ENCODE peak calls at places on chromosomes 13 and 19, in four cellular contexts. One of them, this sample, is unnamed.

GRCh38 chr19:13164370-13165090 is 14.3 kb downstream of the IER2 start:
- DNase-seq in progenitor cell of endocrine pancreas: peak
- DNase-seq in stimulated activated CD8-positive, alpha-beta memory T cell treated with anti-CD3 and anti-CD28 coated beads, Interleukin-12 subunit alpha, Interleukin-12 subunit beta, amount 100 ng/mL, for 4 hours: no peak
- DNase-seq in effector CD4-positive, alpha-beta T cell: peak
- DNase-seq in this sample: peak

GRCh38 chr19:22935151-22935550 is 67.8 kb downstream of the ZNF728 start:
- DNase-seq in progenitor cell of endocrine pancreas: no peak
- DNase-seq in stimulated activated CD8-positive, alpha-beta memory T cell treated with anti-CD3 and anti-CD28 coated beads, Interleukin-12 subunit alpha, Interleukin-12 subunit beta, amount 100 ng/mL, for 4 hours: no peak
- DNase-seq in effector CD4-positive, alpha-beta T cell: no peak
- DNase-seq in this sample: no peak

GRCh38 chr19:11378319-11379189 is 4.1 kb downstream of the SWSAP1 start:
- DNase-seq in progenitor cell of endocrine pancreas: peak
- DNase-seq in stimulated activated CD8-positive, alpha-beta memory T cell treated with anti-CD3 and anti-CD28 coated beads, Interleukin-12 subunit alpha, Interleukin-12 subunit beta, amount 100 ng/mL, for 4 hours: no peak
- DNase-seq in effector CD4-positive, alpha-beta T cell: no peak
- DNase-seq in this sample: peak

GRCh38 chr13:109088101-109088500 is 458.7 kb downstream of the MYO16 start:
- DNase-seq in progenitor cell of endocrine pancreas: no peak
- DNase-seq in stimulated activated CD8-positive, alpha-beta memory T cell treated with anti-CD3 and anti-CD28 coated beads, Interleukin-12 subunit alpha, Interleukin-12 subunit beta, amount 100 ng/mL, for 4 hours: no peak
- DNase-seq in effector CD4-positive, alpha-beta T cell: no peak
- DNase-seq in this sample: no peak

GRCh38 chr19:15262011-15262410 is 29.8 kb upstream of the EPHX3 start:
- DNase-seq in progenitor cell of endocrine pancreas: no peak
- DNase-seq in stimulated activated CD8-positive, alpha-beta memory T cell treated with anti-CD3 and anti-CD28 coated beads, Interleukin-12 subunit alpha, Interleukin-12 subunit beta, amount 100 ng/mL, for 4 hours: no peak
- DNase-seq in effector CD4-positive, alpha-beta T cell: no peak
- DNase-seq in this sample: no peak

GRCh38 chr13:37226966-37227365 is 121.5 kb upstream of the CSNK1A1L start:
- DNase-seq in progenitor cell of endocrine pancreas: no peak
- DNase-seq in stimulated activated CD8-positive, alpha-beta memory T cell treated with anti-CD3 and anti-CD28 coated beads, Interleukin-12 subunit alpha, Interleukin-12 subunit beta, amount 100 ng/mL, for 4 hours: no peak
- DNase-seq in effector CD4-positive, alpha-beta T cell: no peak
- DNase-seq in this sample: no peak

GRCh38 chr19:45780448-45781281 is 1.6 kb downstream of the DMPK start:
- DNase-seq in progenitor cell of endocrine pancreas: no peak
- DNase-seq in stimulated activated CD8-positive, alpha-beta memory T cell treated with anti-CD3 and anti-CD28 coated beads, Interleukin-12 subunit alpha, Interleukin-12 subunit beta, amount 100 ng/mL, for 4 hours: no peak
- DNase-seq in effector CD4-positive, alpha-beta T cell: no peak
- DNase-seq in this sample: peak

GRCh38 chr13:112170823-112171569 is 104.0 kb downstream of the SOX1 start:
- DNase-seq in progenitor cell of endocrine pancreas: no peak
- DNase-seq in stimulated activated CD8-positive, alpha-beta memory T cell treated with anti-CD3 and anti-CD28 coated beads, Interleukin-12 subunit alpha, Interleukin-12 subunit beta, amount 100 ng/mL, for 4 hours: no peak
- DNase-seq in effector CD4-positive, alpha-beta T cell: no peak
- DNase-seq in this sample: no peak